ENCODE peak calls at places on chromosome 17, in six cellular contexts. C is lower leg skin, Z is HCT116, P is IMR-90, W is endothelial cell of umbilical vein, A is esophagus muscularis mucosa. D is an unnamed sample.

GRCh38 chr17:8122391-8122922 is 1.4 kb downstream of the HES7 start:
- DNase-seq in C (peak), Z (no peak), P (peak), W (peak), A (no peak), D (no peak)

GRCh38 chr17:13332207-13332606 is 269.5 kb downstream of the HS3ST3A1 start:
- DNase-seq in C (no peak), Z (no peak), P (no peak), W (no peak), A (no peak), D (no peak)

GRCh38 chr17:60902399-60902798 is 224.7 kb downstream of the BCAS3 start:
- DNase-seq in C (no peak), Z (no peak), P (peak), W (no peak), A (no peak), D (no peak)

GRCh38 chr17:29593546-29594440 is 861 bp downstream of the ANKRD13B start:
- DNase-seq in C (no peak), Z (no peak), P (peak), W (no peak), A (no peak), D (peak)

GRCh38 chr17:9937164-9937835 is 32.2 kb upstream of the RCVRN start:
- DNase-seq in C (peak), Z (no peak), P (no peak), W (no peak), A (no peak), D (peak)

GRCh38 chr17:40345161-40346034 is 19.1 kb downstream of the GJD3 start:
- DNase-seq in C (peak), Z (no peak), P (peak), W (peak), A (no peak), D (peak)

GRCh38 chr17:13562271-13562800 is 39.4 kb downstream of the HS3ST3A1 start:
- DNase-seq in C (no peak), Z (no peak), P (peak), W (no peak), A (no peak), D (no peak)

GRCh38 chr17:29607557-29608195 is 14.7 kb downstream of the ANKRD13B start:
- DNase-seq in C (no peak), Z (no peak), P (no peak), W (no peak), A (no peak), D (peak)

GRCh38 chr17:55263565-55264272 is 1.0 kb upstream of the HLF start:
- DNase-seq in C (no peak), Z (no peak), P (no peak), W (no peak), A (no peak), D (no peak)

GRCh38 chr17:17613708-17614114 is 22.2 kb upstream of the PEMT start:
- DNase-seq in C (no peak), Z (peak), P (peak), W (peak), A (no peak), D (peak)

GRCh38 chr17:59365383-59365981 is 34.0 kb downstream of the YPEL2 start:
- DNase-seq in C (no peak), Z (no peak), P (no peak), W (peak), A (no peak), D (no peak)

GRCh38 chr17:76947771-76948170 is 79.6 kb downstream of the MGAT5B start:
- DNase-seq in C (no peak), Z (no peak), P (no peak), W (no peak), A (no peak), D (no peak)

GRCh38 chr17:10109146-10109545 is 89.3 kb downstream of the GAS7 start:
- DNase-seq in C (no peak), Z (no peak), P (no peak), W (no peak), A (no peak), D (no peak)

GRCh38 chr17:29010586-29010985 is 4.8 kb upstream of the SEZ6 start:
- DNase-seq in C (no peak), Z (no peak), P (no peak), W (no peak), A (no peak), D (no peak)

GRCh38 chr17:59357219-59357699 is 25.8 kb downstream of the YPEL2 start:
- DNase-seq in C (no peak), Z (no peak), P (no peak), W (no peak), A (no peak), D (no peak)

GRCh38 chr17:13582776-13583414 is 18.8 kb downstream of the HS3ST3A1 start:
- DNase-seq in C (no peak), Z (no peak), P (peak), W (no peak), A (no peak), D (no peak)

GRCh38 chr17:34155947-34156346 is 99.1 kb upstream of the CCL2 start:
- DNase-seq in C (no peak), Z (no peak), P (no peak), W (no peak), A (no peak), D (no peak)

GRCh38 chr17:65058615-65059014 is 2.1 kb upstream of the GNA13 start:
- DNase-seq in C (no peak), Z (no peak), P (no peak), W (no peak), A (no peak), D (no peak)

GRCh38 chr17:80346498-80347275 is 68.3 kb upstream of the ENDOV start:
- DNase-seq in C (no peak), Z (no peak), P (no peak), W (no peak), A (no peak), D (no peak)

GRCh38 chr17:72530409-72530808 is 409.6 kb downstream of the SOX9 start:
- DNase-seq in C (no peak), Z (no peak), P (no peak), W (no peak), A (no peak), D (no peak)

GRCh38 chr17:2123467-2124251 is 68.8 kb downstream of the HIC1 start:
- DNase-seq in C (peak), Z (no peak), P (peak), W (peak), A (no peak), D (peak)

GRCh38 chr17:66422181-66422580 is 119.8 kb downstream of the PRKCA start:
- DNase-seq in C (no peak), Z (no peak), P (peak), W (no peak), A (no peak), D (no peak)

GRCh38 chr17:77325826-77326581 is 185.2 kb downstream of the SEC14L1 start:
- DNase-seq in C (peak), Z (no peak), P (no peak), W (no peak), A (no peak), D (peak)

GRCh38 chr17:67718325-67718941 is 697 bp downstream of the NOL11 start:
- DNase-seq in C (no peak), Z (no peak), P (peak), W (no peak), A (no peak), D (no peak)

DNA sequence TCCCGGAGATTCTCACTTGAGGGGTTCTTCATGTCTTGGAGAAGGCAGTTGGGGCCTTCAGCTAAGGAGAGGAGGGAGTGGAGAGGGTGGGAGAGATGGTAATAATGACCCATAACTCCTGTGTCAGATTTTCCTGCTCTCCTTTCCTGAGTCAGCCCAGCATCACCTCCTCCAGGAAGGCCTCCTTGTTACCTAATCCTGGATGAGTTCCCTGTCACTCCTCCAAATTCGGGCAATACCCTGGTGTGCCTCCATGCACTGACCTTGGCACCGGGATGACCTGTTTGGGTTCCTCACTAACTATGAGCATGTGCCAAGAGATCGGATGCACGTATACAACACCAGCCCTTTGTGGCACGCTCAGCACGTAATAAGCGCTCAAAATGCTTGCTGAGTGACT is 38.8 kb downstream of the SDK2 start:
- DNase-seq in C (no peak), Z (no peak), P (no peak), W (no peak), A (no peak), D (no peak)
- TF ChIP-seq POLR2A in C (no peak), Z (no peak), P (no peak), W (no peak), A (no peak), D (no peak)

DNA sequence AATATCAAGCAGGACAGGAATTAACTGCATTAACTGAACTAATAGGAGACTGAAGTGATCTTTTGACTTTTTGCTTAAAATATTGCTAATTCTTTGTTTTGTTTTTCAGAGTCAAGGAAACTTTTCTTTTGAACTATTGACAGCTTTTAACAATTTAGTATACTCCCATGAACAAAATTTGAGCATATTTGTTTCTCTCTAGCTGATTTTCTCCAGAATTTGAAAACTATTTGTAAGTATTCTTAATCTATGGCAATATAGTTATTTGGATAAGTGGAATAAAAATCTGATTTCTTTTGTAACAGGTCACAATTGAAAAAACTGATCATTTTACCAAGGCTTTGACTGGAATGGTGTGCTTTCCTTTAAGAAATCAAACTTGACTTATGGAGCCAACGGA is 7.0 kb upstream of the SCPEP1 start:
- DNase-seq in C (no peak), Z (no peak), P (no peak), W (no peak), A (no peak), D (no peak)
- TF ChIP-seq POLR2A in C (no peak), Z (no peak), P (no peak), W (no peak), A (no peak), D (no peak)

GRCh38 chr17:792277-792676 is 10.1 kb downstream of the MRM3 start:
- DNase-seq in C (no peak), Z (no peak), P (peak), W (no peak), A (no peak), D (no peak)
- TF ChIP-seq POLR2A in C (no peak), Z (no peak), P (no peak), W (no peak), A (no peak), D (no peak)

GRCh38 chr17:75773808-75774470 is 8.9 kb upstream of the GALK1 start:
- DNase-seq in C (peak), Z (no peak), P (no peak), W (no peak), A (no peak), D (no peak)

GRCh38 chr17:75776399-75777242 is 8.0 kb upstream of the UNK start:
- DNase-seq in C (peak), Z (no peak), P (no peak), W (no peak), A (no peak), D (no peak)

GRCh38 chr17:75773121-75773807 is 8.3 kb upstream of the GALK1 start:
- DNase-seq in C (peak), Z (no peak), P (no peak), W (no peak), A (no peak), D (no peak)

GRCh38 chr17:75774471-75774987 is 9.5 kb upstream of the GALK1 start:
- DNase-seq in C (no peak), Z (no peak), P (no peak), W (no peak), A (no peak), D (no peak)

GRCh38 chr17:75774988-75775668 is 9.5 kb upstream of the UNK start:
- DNase-seq in C (peak), Z (no peak), P (peak), W (no peak), A (no peak), D (no peak)
- TF ChIP-seq POLR2A in C (no peak), Z (no peak), P (peak), W (no peak), A (no peak), D (no peak)

GRCh38 chr17:46839211-46839610 is 12.2 kb upstream of the WNT9B start:
- DNase-seq in C (no peak), Z (no peak), P (no peak), W (no peak), A (no peak), D (no peak)
- TF ChIP-seq POLR2A in C (no peak), Z (no peak), P (no peak), W (no peak), A (no peak), D (no peak)

GRCh38 chr17:44133918-44134476 is 7.7 kb upstream of the HROB start:
- DNase-seq in C (no peak), Z (no peak), P (no peak), W (no peak), A (no peak), D (no peak)

GRCh38 chr17:44132275-44132821 is 8.9 kb upstream of the HDAC5 start:
- DNase-seq in C (no peak), Z (no peak), P (no peak), W (no peak), A (no peak), D (no peak)

GRCh38 chr17:44134752-44135568 is 6.8 kb upstream of the HROB start:
- DNase-seq in C (no peak), Z (no peak), P (no peak), W (no peak), A (no peak), D (no peak)

GRCh38 chr17:44137891-44138709 is 3.6 kb upstream of the HROB start:
- DNase-seq in C (peak), Z (peak), P (peak), W (peak), A (peak), D (peak)
- TF ChIP-seq POLR2A in C (no peak), Z (peak), P (peak), W (peak), A (no peak), D (no peak)

GRCh38 chr17:36919407-36919968 is 17.8 kb upstream of the LHX1 start:
- DNase-seq in C (no peak), Z (no peak), P (no peak), W (no peak), A (no peak), D (no peak)
- TF ChIP-seq POLR2A in C (no peak), Z (no peak), P (no peak), W (no peak), A (no peak), D (no peak)

DNA sequence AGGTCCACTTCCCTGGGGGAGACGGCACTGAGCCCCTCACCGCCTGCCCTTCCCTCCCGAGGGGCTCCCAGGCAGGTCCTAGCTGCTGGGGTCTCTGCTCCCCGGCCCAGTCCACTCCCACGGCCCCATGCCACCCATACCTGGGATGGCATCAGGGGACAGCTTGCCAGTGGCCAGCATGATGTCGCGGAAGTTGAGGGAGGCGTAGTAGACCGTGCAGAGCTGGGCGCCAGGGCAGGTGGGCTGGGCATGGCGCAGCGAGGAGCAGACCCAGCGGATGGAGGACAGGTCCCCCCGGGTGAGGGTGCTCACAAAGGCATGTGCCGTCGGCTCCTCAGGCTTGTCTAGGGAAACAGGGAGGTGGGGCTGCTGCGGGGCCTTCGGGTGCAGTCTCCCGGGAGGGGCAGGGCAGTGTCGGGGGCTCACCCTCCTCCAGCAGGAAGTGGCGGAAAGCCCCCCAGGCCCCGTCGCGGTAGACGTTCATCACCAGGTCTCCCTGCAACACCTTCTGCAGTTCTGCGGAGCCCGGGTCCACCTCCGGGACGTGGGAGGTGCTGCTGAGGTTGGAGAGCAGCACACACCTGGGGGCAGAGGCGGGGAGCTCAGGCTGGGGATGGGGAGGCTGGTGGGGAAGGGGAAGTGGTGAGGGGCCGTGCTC is 13.5 kb downstream of the FASN start:
- DNase-seq in C (no peak), Z (no peak), P (no peak), W (no peak), A (no peak), D (no peak)
- TF ChIP-seq POLR2A in C (no peak), Z (no peak), P (no peak), W (no peak), A (no peak), D (no peak)